ENCODE peak calls at places on chromosomes 6 and 20, in four cellular contexts. I, B, T and X are unnamed samples.

GRCh38 chr20:3559637-3560036 is 88.8 kb downstream of the ATRN start:
- DNase-seq in I (no peak), B (no peak), T (no peak), X (no peak)

GRCh38 chr20:63963348-63963741 is 6.4 kb downstream of the ZNF512B start:
- DNase-seq in I (no peak), T (no peak), B (no peak), X (no peak)

GRCh38 chr6:149012040-149012545 is 265.3 kb downstream of the UST start:
- DNase-seq in B (no peak), I (peak; percentile 100), T (no peak), X (peak; percentile 93)

GRCh38 chr20:10487354-10488115 is 52.4 kb downstream of the SLX4IP start:
- DNase-seq in B (no peak), I (no peak), T (no peak), X (peak; percentile 43)

GRCh38 chr20:52379723-52380336 is 188.3 kb upstream of the ZFP64 start:
- DNase-seq in B (peak; percentile 19), T (peak; percentile 20), I (no peak), X (peak; percentile 36)

GRCh38 chr6:135209803-135210202 is 28.7 kb downstream of the MYB start:
- DNase-seq in I (no peak), T (no peak), B (no peak), X (no peak)

GRCh38 chr6:122752990-122753687 is 26.4 kb upstream of the FABP7 start:
- DNase-seq in I (no peak), B (no peak), T (no peak), X (no peak)

GRCh38 chr6:26163733-26164505 is 76.7 kb downstream of the HFE start:
- DNase-seq in I (no peak), T (no peak), B (no peak), X (no peak)

GRCh38 chr6:45148711-45149341 is 179.3 kb upstream of the RUNX2 start:
- DNase-seq in I (peak; percentile 48), T (no peak), B (no peak), X (peak; percentile 42)

GRCh38 chr20:21262812-21263211 is 40.3 kb upstream of the XRN2 start:
- DNase-seq in T (no peak), B (no peak), I (no peak), X (peak; percentile 49)

GRCh38 chr6:109772961-109773431 is 81.9 kb downstream of the FIG4 start:
- DNase-seq in B (no peak), T (no peak), I (no peak), X (peak; percentile 42)

GRCh38 chr6:35216832-35217811 is 3.4 kb downstream of the SCUBE3 start:
- DNase-seq in B (no peak), T (no peak), I (no peak), X (no peak)

GRCh38 chr6:56484669-56485068 is 158.0 kb downstream of the DST start:
- DNase-seq in I (no peak), T (no peak), B (no peak), X (no peak)

GRCh38 chr6:11589261-11589660 is 51.7 kb downstream of the TMEM170B start:
- DNase-seq in T (no peak), I (no peak), B (no peak), X (no peak)

GRCh38 chr20:62965363-62965771 is 12.9 kb downstream of the SLC17A9 start:
- DNase-seq in B (no peak), T (no peak), I (no peak), X (no peak)

GRCh38 chr6:156557269-156557885 is 219.8 kb upstream of the ARID1B start:
- DNase-seq in T (no peak), B (peak; percentile 32), I (no peak), X (no peak)

GRCh38 chr6:16766043-16766521 is 4.8 kb upstream of the ATXN1 start:
- DNase-seq in B (no peak), T (peak; percentile 67), I (peak; percentile 89), X (peak; percentile 65)

GRCh38 chr6:4676016-4676415 is 100.2 kb upstream of the CDYL start:
- DNase-seq in B (no peak), I (no peak), T (no peak), X (no peak)

GRCh38 chr6:6547111-6547879 is 41.2 kb upstream of the LY86 start:
- DNase-seq in T (peak; percentile 93), B (peak; percentile 89), I (peak; percentile 13), X (peak; percentile 76)

GRCh38 chr20:58171796-58172425 is 56.5 kb downstream of the ANKRD60 start:
- DNase-seq in T (no peak), B (no peak), I (no peak), X (no peak)

GRCh38 chr6:136923116-136923953 is 1.2 kb downstream of the SLC35D3 start:
- DNase-seq in I (no peak), B (no peak), T (no peak), X (no peak)

GRCh38 chr20:46985241-46985640 is 90.6 kb downstream of the EYA2 start:
- DNase-seq in T (no peak), I (no peak), B (no peak), X (no peak)

GRCh38 chr6:163751032-163751525 is 336.6 kb downstream of the QKI start:
- DNase-seq in B (peak; percentile 30), T (no peak), I (no peak), X (no peak)

GRCh38 chr20:31670371-31671228 is 32.9 kb downstream of the COX4I2 start:
- DNase-seq in T (no peak), B (peak; percentile 85), I (no peak), X (no peak)

GRCh38 chr20:25277051-25277801 is 29.3 kb downstream of the PYGB start:
- DNase-seq in B (no peak), T (no peak), I (no peak), X (no peak)

GRCh38 chr20:914727-915498 is 1.2 kb downstream of the ANGPT4 start:
- DNase-seq in T (no peak), B (no peak), I (no peak), X (peak; percentile 28)

GRCh38 chr6:107689881-107690545 is 134.1 kb downstream of the SCML4 start:
- DNase-seq in B (no peak), I (no peak), T (no peak), X (no peak)
- TF ChIP-seq CTCF in B (no peak), I (no peak), T (no peak), X (no peak)

GRCh38 chr6:112881027-112881426 is 533.9 kb downstream of the RFPL4B start:
- DNase-seq in B (no peak), T (peak; percentile 2), I (peak; percentile 59), X (no peak)

GRCh38 chr6:112879920-112880413 is 532.8 kb downstream of the RFPL4B start:
- DNase-seq in I (no peak), T (peak; percentile 89), B (no peak), X (no peak)

GRCh38 chr6:112881828-112882227 is 534.7 kb downstream of the RFPL4B start:
- DNase-seq in B (no peak), T (no peak), I (peak; percentile 5), X (no peak)

GRCh38 chr6:112882381-112882780 is 535.3 kb downstream of the RFPL4B start:
- DNase-seq in T (no peak), B (no peak), I (no peak), X (no peak)

GRCh38 chr6:112877134-112878100 is 530.3 kb downstream of the RFPL4B start:
- DNase-seq in I (peak; percentile 89), T (no peak), B (no peak), X (peak; percentile 9)
- TF ChIP-seq CTCF in I (no peak), T (no peak), B (no peak), X (no peak)

GRCh38 chr20:35003211-35004031 is 47.8 kb downstream of the MYH7B start:
- DNase-seq in I (no peak), B (no peak), T (no peak), X (no peak)
- TF ChIP-seq CTCF in I (no peak), B (no peak), T (no peak), X (no peak)

GRCh38 chr6:13378669-13379590 is 50.6 kb upstream of the TBC1D7 start:
- DNase-seq in T (no peak), B (no peak), I (no peak), X (peak; percentile 35)
- TF ChIP-seq CTCF in T (no peak), B (no peak), I (no peak), X (no peak)

GRCh38 chr6:43934183-43934802 is 164.3 kb downstream of the VEGFA start:
- DNase-seq in T (no peak), B (no peak), I (no peak), X (no peak)

GRCh38 chr6:43935921-43936320 is 165.9 kb downstream of the VEGFA start:
- DNase-seq in I (no peak), B (no peak), T (no peak), X (no peak)

GRCh38 chr6:43933111-43933885 is 163.3 kb downstream of the VEGFA start:
- DNase-seq in I (no peak), T (no peak), B (no peak), X (no peak)

GRCh38 chr6:43936476-43936875 is 166.5 kb downstream of the VEGFA start:
- DNase-seq in T (no peak), I (no peak), B (no peak), X (no peak)

DNA sequence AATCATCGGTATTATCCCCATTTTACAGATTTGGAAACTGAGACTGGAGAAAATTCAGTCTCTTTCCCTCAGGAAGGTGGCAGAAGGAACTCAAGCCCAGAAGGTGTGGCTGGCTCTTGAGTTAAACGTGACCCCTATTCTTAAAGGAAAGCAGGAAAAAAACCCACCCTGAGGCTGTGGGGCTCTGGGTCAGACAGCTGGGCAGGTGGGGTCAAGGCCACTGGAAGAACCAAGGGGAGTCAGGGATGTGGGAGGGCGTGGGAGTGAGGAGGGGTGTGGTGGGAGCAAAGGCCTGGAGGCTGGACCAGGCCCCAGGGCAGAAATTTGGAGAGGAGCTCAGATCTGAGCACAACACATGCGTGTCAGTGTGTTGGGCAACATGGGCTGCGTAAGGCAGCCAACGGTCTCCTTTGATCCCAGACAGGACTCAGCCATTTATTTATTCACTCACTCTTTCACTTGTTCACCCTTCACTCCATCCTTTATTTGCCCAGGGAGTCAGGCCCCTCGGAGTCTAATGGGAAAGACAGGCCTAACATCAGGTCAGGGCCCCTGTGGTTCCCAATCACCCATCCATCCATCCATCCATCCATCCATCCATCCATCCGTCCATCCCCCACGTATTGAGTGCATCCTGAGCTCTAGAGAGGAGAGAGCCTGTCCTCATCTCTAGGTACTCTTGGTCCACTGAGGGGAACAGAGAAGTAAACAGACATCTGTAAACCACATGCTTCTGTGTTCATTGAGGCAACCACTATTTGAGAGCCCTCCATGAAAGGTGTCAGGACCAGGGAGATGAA is 165.0 kb downstream of the VEGFA start:
- DNase-seq in B (no peak), T (no peak), I (no peak), X (no peak)
- TF ChIP-seq CTCF in B (no peak), T (no peak), I (no peak), X (no peak)

DNA sequence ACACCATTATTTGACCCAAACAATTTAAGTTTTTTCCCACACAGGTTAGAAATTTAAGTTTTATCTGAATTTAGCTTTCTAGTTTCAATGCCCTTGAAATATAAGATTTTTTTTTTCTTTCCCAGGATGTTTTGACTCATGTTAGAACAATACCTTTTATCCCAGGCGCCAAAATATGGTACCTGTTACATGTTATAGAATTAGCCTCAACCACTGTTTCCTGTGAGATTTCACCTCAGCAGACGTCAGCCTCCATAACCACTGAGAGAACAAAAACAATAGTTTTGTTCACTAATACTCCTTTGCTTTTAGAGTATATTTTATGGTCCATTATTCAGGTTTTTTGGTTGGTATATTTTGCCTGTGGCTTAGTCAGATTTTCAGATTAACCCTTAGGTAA is 302.9 kb downstream of the CDKAL1 start:
- DNase-seq in B (no peak), T (peak; percentile 37), I (no peak), X (no peak)
- TF ChIP-seq CTCF in B (no peak), T (no peak), I (no peak), X (no peak)

GRCh38 chr6:107635058-107635515 is 145.2 kb downstream of the SOBP start:
- DNase-seq in B (no peak), I (no peak), T (no peak), X (no peak)
- TF ChIP-seq CTCF in B (no peak), I (no peak), T (no peak), X (no peak)

GRCh38 chr6:1313755-1314503 is 2.0 kb downstream of the FOXQ1 start:
- DNase-seq in T (no peak), B (no peak), I (no peak), X (peak; percentile 46)
- TF ChIP-seq CTCF in T (no peak), B (no peak), I (peak; percentile 27), X (peak; percentile 71)